ENCODE peak calls at places on chromosomes 16 and 17, in five cellular contexts. K, J, P, D and B are unnamed samples. For H3K9me3, the result is how much of the 10 kb centered on the place peaks cover.

GRCh38 chr17:230371-230770 is 48.9 kb upstream of the DOC2B start:
- DNase-seq in J (no peak), P (peak), D (no peak), K (peak), B (no peak)

GRCh38 chr17:77645441-77646430 is 312.8 kb upstream of the TNRC6C start:
- DNase-seq in J (no peak), P (no peak), D (no peak), K (no peak), B (peak)

GRCh38 chr17:71446635-71447034 is 674.2 kb upstream of the SOX9 start:
- DNase-seq in D (no peak), P (no peak), K (no peak), J (no peak), B (no peak)

GRCh38 chr16:1938910-1939309 is 4.1 kb downstream of the MSRB1 start:
- DNase-seq in P (no peak), J (no peak), K (no peak), D (no peak), B (no peak)

GRCh38 chr17:27981978-27982377 is 60.5 kb upstream of the NLK start:
- DNase-seq in D (no peak), P (no peak), J (no peak), K (no peak), B (no peak)

GRCh38 chr17:76246080-76247066 is 6.1 kb upstream of the RNF157 start:
- DNase-seq in P (no peak), J (peak), K (no peak), D (no peak), B (no peak)

GRCh38 chr16:48978501-48978900 is 303.1 kb downstream of the CBLN1 start:
- DNase-seq in J (no peak), K (no peak), D (no peak), P (no peak), B (no peak)

GRCh38 chr16:7482596-7483290 is 150.1 kb downstream of the RBFOX1 start:
- DNase-seq in P (no peak), D (no peak), J (no peak), K (no peak), B (no peak)

GRCh38 chr16:82074019-82074558 is 39.0 kb downstream of the HSD17B2 start:
- DNase-seq in J (no peak), D (no peak), P (no peak), K (no peak), B (no peak)

GRCh38 chr17:31570231-31570630 is 178.8 kb downstream of the RAB11FIP4 start:
- DNase-seq in P (no peak), D (no peak), J (no peak), K (no peak), B (no peak)

GRCh38 chr17:44906987-44907681 is 7.9 kb upstream of the EFTUD2 start:
- DNase-seq in D (no peak), K (no peak), J (peak), P (no peak), B (no peak)

GRCh38 chr17:38741443-38741842 is 6.7 kb downstream of the PCGF2 start:
- DNase-seq in D (no peak), P (no peak), K (no peak), J (no peak), B (no peak)

GRCh38 chr16:46976550-46976949 is 3.1 kb upstream of the DNAJA2 start:
- DNase-seq in J (no peak), D (no peak), P (no peak), K (no peak), B (no peak)

GRCh38 chr17:43211480-43212402 is at the start of gene TMEM106A:
- DNase-seq in D (peak), P (peak), K (peak), J (peak), B (no peak)

GRCh38 chr17:39969375-39969774 is 6.6 kb downstream of the GSDMA start:
- DNase-seq in P (no peak), K (no peak), D (no peak), J (no peak), B (no peak)

GRCh38 chr17:44314869-44315661 is 6.7 kb downstream of the RUNDC3A start:
- DNase-seq in D (no peak), J (no peak), K (no peak), P (no peak), B (no peak)

GRCh38 chr17:63285566-63285965 is 160.5 kb downstream of the CYB561 start:
- DNase-seq in J (no peak), K (no peak), D (no peak), P (no peak), B (no peak)

GRCh38 chr17:58402047-58402446 is 15.3 kb downstream of the RNF43 start:
- DNase-seq in K (no peak), D (no peak), J (peak), P (no peak), B (no peak)

GRCh38 chr17:7712111-7712771 is 5.3 kb upstream of the DNAH2 start:
- DNase-seq in D (no peak), K (no peak), P (no peak), J (no peak), B (no peak)

GRCh38 chr16:89350701-89351380 is 133.3 kb downstream of the ZNF778 start:
- DNase-seq in P (no peak), K (no peak), J (no peak), D (no peak), B (no peak)

GRCh38 chr17:43453331-43453812 is 30.4 kb upstream of the DHX8 start:
- DNase-seq in D (no peak), J (no peak), P (peak), K (no peak), B (no peak)

GRCh38 chr16:75486014-75486404 is 9.2 kb downstream of the CHST6 start:
- DNase-seq in P (no peak), D (no peak), K (no peak), J (peak), B (no peak)

GRCh38 chr17:40870136-40870535 is 3.1 kb upstream of the KRT12 start:
- DNase-seq in P (no peak), K (no peak), J (no peak), D (no peak), B (no peak)

GRCh38 chr17:60165976-60166375 is 16.2 kb downstream of the CA4 start:
- DNase-seq in D (no peak), J (peak), K (peak), P (no peak), B (peak)

GRCh38 chr17:62787358-62787757 is 20.8 kb downstream of the MARCHF10 start:
- DNase-seq in D (no peak), J (no peak), P (no peak), K (no peak), B (no peak)

GRCh38 chr17:50884354-50885311 is 18.5 kb upstream of the TOB1 start:
- DNase-seq in K (peak), D (no peak), P (no peak), J (no peak), B (no peak)

GRCh38 chr16:87560428-87561199 is 41.7 kb upstream of the JPH3 start:
- DNase-seq in D (peak), J (peak), P (no peak), K (no peak), B (peak)

GRCh38 chr17:73231363-73231762 is 30.3 kb downstream of the CPSF4L start:
- DNase-seq in P (no peak), J (no peak), K (no peak), D (no peak), B (no peak)

GRCh38 chr17:37322826-37323561 is 52.8 kb upstream of the C17orf78 start:
- DNase-seq in K (no peak), J (no peak), D (no peak), P (no peak), B (peak)

GRCh38 chr17:51434434-51435170 is 174.3 kb downstream of the UTP18 start:
- DNase-seq in K (no peak), D (no peak), J (peak), P (no peak), B (no peak)

GRCh38 chr16:89491238-89491869 is 993 bp upstream of the ANKRD11 start:
- DNase-seq in J (no peak), D (no peak), P (no peak), K (no peak), B (no peak)

GRCh38 chr17:63579633-63580032 is 21.1 kb upstream of the TACO1 start:
- DNase-seq in P (no peak), J (no peak), D (no peak), K (no peak), B (no peak)

GRCh38 chr16:9055661-9056060 is 35.8 kb upstream of the HAPSTR1 start:
- DNase-seq in D (no peak), P (no peak), J (no peak), K (no peak), B (no peak)

GRCh38 chr17:57783338-57783742 is 38.2 kb upstream of the CCDC182 start:
- DNase-seq in P (peak), D (peak), K (peak), J (peak), B (peak)

GRCh38 chr17:48494335-48494734 is 36.5 kb downstream of the HOXB1 start:
- DNase-seq in K (no peak), D (no peak), J (no peak), P (no peak), B (no peak)

GRCh38 chr16:15041260-15042011 is 14.4 kb downstream of the NTAN1 start:
- DNase-seq in D (peak), P (peak), K (peak), J (no peak), B (peak)

GRCh38 chr17:50155115-50155819 is 4.8 kb upstream of the PPP1R9B start:
- DNase-seq in J (no peak), P (no peak), D (peak), K (peak), B (no peak)

GRCh38 chr16:27879601-27880247 is 183.8 kb downstream of the GSG1L start:
- DNase-seq in J (no peak), P (no peak), D (no peak), K (no peak), B (peak)

GRCh38 chr16:51762081-51762995 is 611.3 kb upstream of the SALL1 start:
- DNase-seq in K (no peak), P (peak), J (peak), D (peak), B (peak)

GRCh38 chr16:67885545-67885944 is 860 bp downstream of the NRN1L start:
- DNase-seq in K (no peak), J (no peak), P (no peak), D (no peak), B (peak)

DNA sequence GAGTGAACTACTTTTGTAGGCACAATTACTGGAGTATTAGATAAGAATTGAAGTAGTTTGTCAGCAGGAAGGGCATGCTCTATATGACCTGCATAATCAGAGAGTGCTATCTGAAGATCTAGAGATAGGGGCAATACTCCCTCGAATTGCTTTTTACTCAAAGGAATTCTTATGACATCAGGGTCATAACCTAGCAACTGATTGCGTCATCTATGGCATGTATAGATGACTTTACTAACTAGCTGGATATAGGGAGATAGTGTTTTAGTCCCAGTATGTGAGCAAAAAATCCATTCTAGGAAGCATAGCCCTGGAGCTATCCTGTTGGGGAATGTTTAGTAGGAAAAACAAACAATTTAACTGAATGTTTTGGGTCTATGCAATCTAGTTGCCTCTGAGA is 109.5 kb upstream of the ZNF267 start:
- DNase-seq in J (no peak), K (no peak), D (no peak), P (no peak), B (no peak)
- H3K9me3 ChIP-seq in J (under half), K (half or more), D (half or more), P (under half), B (under half)

DNA sequence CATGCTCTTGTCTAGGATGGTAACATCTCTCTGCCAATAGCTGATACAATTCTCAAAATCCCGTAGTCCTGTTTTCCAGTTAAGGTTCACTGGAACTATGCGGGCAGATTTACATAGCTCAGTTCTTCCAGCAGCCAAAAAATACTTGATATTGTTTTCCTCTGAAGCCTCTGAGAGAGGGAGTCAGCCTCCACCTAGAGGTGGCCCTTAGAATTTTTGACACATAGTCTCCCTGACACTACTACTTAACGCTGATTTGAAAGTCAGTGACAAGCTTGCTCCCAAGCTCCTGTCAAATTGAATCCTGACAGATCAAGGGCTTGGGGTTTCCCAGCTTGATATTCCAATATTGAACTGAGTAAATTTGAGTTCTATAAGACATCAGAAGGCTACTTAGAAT is 1780.1 kb downstream of the TP53TG3F start:
- DNase-seq in D (no peak), J (no peak), K (no peak), P (no peak), B (no peak)
- H3K9me3 ChIP-seq in D (under half), J (under half), K (under half), P (under half), B (under half)

GRCh38 chr17:4026255-4026654 is 62.0 kb upstream of the ATP2A3 start:
- DNase-seq in D (no peak), J (no peak), P (no peak), K (no peak), B (no peak)
- H3K9me3 ChIP-seq in D (under half), J (under half), P (under half), K (under half), B (under half)

GRCh38 chr17:70290770-70291169 is 121.4 kb downstream of the KCNJ2 start:
- DNase-seq in J (no peak), D (no peak), P (no peak), K (no peak), B (no peak)
- H3K9me3 ChIP-seq in J (under half), D (under half), P (under half), K (under half), B (under half)

GRCh38 chr16:3375680-3376079 is 20.0 kb downstream of the OR2C1 start:
- DNase-seq in J (no peak), P (no peak), D (no peak), K (no peak), B (no peak)
- H3K9me3 ChIP-seq in J (under half), P (under half), D (under half), K (half or more), B (under half)

DNA sequence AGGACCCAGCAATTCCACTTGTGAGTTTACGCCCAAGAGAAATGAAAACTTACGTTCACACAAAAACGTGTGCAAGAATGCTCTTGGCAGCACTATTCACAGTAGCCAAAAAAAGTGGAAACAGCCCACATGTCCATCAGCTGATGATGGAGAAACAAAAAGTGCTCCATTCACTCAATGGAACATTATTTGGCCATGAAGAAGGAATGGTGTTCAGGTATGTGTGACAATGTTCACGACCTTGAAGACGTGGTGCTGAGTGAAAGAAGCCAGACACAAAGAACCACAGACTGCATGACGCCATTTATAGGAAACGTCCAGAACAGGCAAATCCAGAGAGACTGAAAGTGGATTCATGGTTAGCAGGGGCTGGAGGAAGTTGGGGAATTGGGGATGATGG is 84.9 kb downstream of the ZDHHC7 start:
- DNase-seq in D (no peak), J (no peak), P (no peak), K (no peak), B (no peak)
- H3K9me3 ChIP-seq in D (under half), J (under half), P (under half), K (under half), B (under half)

GRCh38 chr17:82219753-82220709 is 7.4 kb upstream of the CCDC57 start:
- DNase-seq in D (no peak), J (no peak), P (peak), K (no peak), B (no peak)
- H3K9me3 ChIP-seq in D (under half), J (under half), P (under half), K (under half), B (under half)

GRCh38 chr17:80621335-80622169 is 76.9 kb downstream of the RPTOR start:
- DNase-seq in J (peak), P (no peak), D (no peak), K (no peak), B (peak)

GRCh38 chr17:80624864-80625263 is 80.2 kb downstream of the RPTOR start:
- DNase-seq in J (no peak), K (no peak), D (no peak), P (no peak), B (no peak)

GRCh38 chr17:80629298-80630028 is 84.8 kb downstream of the RPTOR start:
- DNase-seq in P (no peak), J (no peak), D (no peak), K (no peak), B (no peak)

GRCh38 chr17:80622170-80622466 is 77.5 kb downstream of the RPTOR start:
- DNase-seq in D (no peak), P (no peak), K (no peak), J (no peak), B (no peak)

GRCh38 chr17:80625627-80626026 is 81.0 kb downstream of the RPTOR start:
- DNase-seq in J (no peak), P (no peak), D (no peak), K (no peak), B (no peak)
- H3K9me3 ChIP-seq in J (under half), P (under half), D (under half), K (under half), B (under half)

DNA sequence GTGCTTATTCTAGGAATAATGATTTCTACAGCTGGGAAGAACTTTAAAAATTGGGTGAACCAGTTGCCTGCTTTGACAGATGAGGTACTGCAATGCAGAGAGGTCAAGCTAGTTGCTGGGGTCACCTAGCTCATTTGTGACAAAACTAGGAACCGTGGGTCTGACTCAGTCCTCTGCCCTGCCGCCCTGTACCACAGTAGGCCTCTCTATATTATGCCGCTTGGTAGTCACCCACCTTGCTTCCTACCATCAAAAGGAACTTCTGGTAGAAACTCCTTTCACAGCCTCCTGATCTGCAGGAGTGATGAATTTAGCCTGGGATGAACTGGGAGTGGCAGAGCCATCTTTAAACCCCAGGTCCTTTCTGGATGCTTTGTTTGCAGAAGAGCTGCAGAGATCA is 105.7 kb downstream of the PITPNC1 start:
- DNase-seq in D (no peak), K (no peak), J (no peak), P (no peak), B (no peak)
- H3K9me3 ChIP-seq in D (under half), K (under half), J (under half), P (under half), B (under half)